ENCODE peak calls at places on chromosomes 13 and 19, in seven cellular contexts. S, H, G, Y, V, T and E are unnamed samples.

GRCh38 chr19:40178756-40179155 is 12.5 kb upstream of the MAP3K10 start:
- DNase-seq in Y (no peak), G (no peak), S (no peak), H (no peak), T (no peak), V (no peak), E (no peak)

GRCh38 chr19:47489072-47489914 is 5.3 kb upstream of the KPTN start:
- DNase-seq in G (no peak), S (no peak), T (no peak), Y (no peak), V (no peak), H (no peak), E (no peak)

GRCh38 chr19:46841458-46842083 is 9.1 kb downstream of the AP2S1 start:
- DNase-seq in H (no peak), G (no peak), S (no peak), Y (no peak), T (no peak), V (no peak), E (no peak)

GRCh38 chr19:12789904-12790619 is 1.2 kb upstream of the JUNB start:
- DNase-seq in T (peak; percentile 91), Y (peak; percentile 96), H (peak; percentile 96), G (peak; percentile 100), S (peak; percentile 94), V (peak; percentile 79), E (peak; percentile 90)

GRCh38 chr19:17947815-17948473 is 15.1 kb downstream of the CCDC124 start:
- DNase-seq in V (peak; percentile 95), S (peak; percentile 80), G (peak; percentile 97), H (peak; percentile 99), Y (peak; percentile 92), T (peak; percentile 98), E (peak; percentile 98)

GRCh38 chr19:39752390-39752789 is 14.6 kb upstream of the CLC start:
- DNase-seq in S (no peak), Y (peak; percentile 9), H (no peak), G (peak; percentile 34), V (no peak), T (no peak), E (no peak)

GRCh38 chr13:27374650-27375049 is 49.8 kb upstream of the GTF3A start:
- DNase-seq in S (peak; percentile 80), V (peak; percentile 67), Y (peak; percentile 47), T (peak; percentile 64), G (peak; percentile 73), H (peak; percentile 54), E (peak; percentile 92)

GRCh38 chr13:97515643-97516042 is 81.7 kb downstream of the RAP2A start:
- DNase-seq in V (no peak), G (no peak), T (no peak), Y (no peak), S (no peak), H (no peak), E (no peak)

GRCh38 chr13:96744665-96745331 is 249.5 kb downstream of the OXGR1 start:
- DNase-seq in G (no peak), T (no peak), Y (no peak), H (no peak), S (no peak), V (no peak), E (no peak)

GRCh38 chr19:3576696-3577443 is 4.1 kb downstream of the HMG20B start:
- DNase-seq in T (no peak), V (no peak), G (no peak), Y (no peak), S (no peak), H (peak; percentile 12), E (no peak)

GRCh38 chr13:66508153-66508909 is 721.8 kb downstream of the PCDH9 start:
- DNase-seq in V (no peak), T (no peak), S (peak; percentile 9), Y (no peak), H (no peak), G (no peak), E (no peak)

GRCh38 chr13:60969659-60970058 is 446.0 kb downstream of the PCDH20 start:
- DNase-seq in T (no peak), V (no peak), S (no peak), G (no peak), H (no peak), Y (no peak), E (no peak)

GRCh38 chr13:75726313-75726712 is 90.2 kb downstream of the LMO7 start:
- DNase-seq in Y (no peak), H (no peak), V (peak; percentile 23), T (no peak), G (no peak), S (no peak), E (no peak)

GRCh38 chr19:44604241-44604640 is 9.1 kb upstream of the IGSF23 start:
- DNase-seq in G (no peak), T (no peak), S (no peak), H (no peak), V (no peak), Y (no peak), E (no peak)

GRCh38 chr13:72983085-72983768 is 75.6 kb upstream of the KLF5 start:
- DNase-seq in H (no peak), G (no peak), V (no peak), S (no peak), Y (no peak), T (no peak), E (no peak)

GRCh38 chr13:113023217-113023597 is 54.2 kb downstream of the MCF2L start:
- DNase-seq in H (no peak), V (no peak), T (no peak), G (no peak), Y (no peak), S (no peak), E (no peak)

GRCh38 chr19:28426110-28426901 is 786.6 kb downstream of the UQCRFS1 start:
- DNase-seq in Y (no peak), S (no peak), H (no peak), V (no peak), T (no peak), G (no peak), E (no peak)

GRCh38 chr13:21133077-21133476 is 43.3 kb downstream of the SKA3 start:
- DNase-seq in T (no peak), S (no peak), G (no peak), H (no peak), V (no peak), Y (no peak), E (no peak)

GRCh38 chr13:94716016-94716415 is 3.7 kb upstream of the SOX21 start:
- DNase-seq in S (no peak), V (no peak), Y (no peak), H (no peak), T (no peak), G (no peak), E (peak; percentile 8)

GRCh38 chr19:6773323-6773931 is 919 bp downstream of the VAV1 start:
- DNase-seq in G (peak; percentile 86), Y (peak; percentile 65), S (no peak), T (no peak), H (no peak), V (no peak), E (no peak)

GRCh38 chr19:5547881-5548280 is 19.9 kb downstream of the TINCR start:
- DNase-seq in H (no peak), S (peak; percentile 3), Y (no peak), V (no peak), G (peak; percentile 19), T (peak; percentile 74), E (no peak)

GRCh38 chr13:46476174-46476573 is 76.8 kb upstream of the LRCH1 start:
- DNase-seq in T (no peak), V (no peak), G (no peak), S (no peak), Y (no peak), H (no peak), E (no peak)

GRCh38 chr19:11881151-11881800 is 6.3 kb upstream of the ZNF69 start:
- DNase-seq in S (no peak), T (peak; percentile 55), Y (peak; percentile 50), G (peak; percentile 48), H (peak; percentile 51), V (peak; percentile 10), E (peak; percentile 61)

GRCh38 chr19:45771331-45771933 is 2.4 kb upstream of the SIX5 start:
- DNase-seq in H (no peak), V (no peak), T (no peak), Y (no peak), S (no peak), G (no peak), E (no peak)

GRCh38 chr13:113646376-113646775 is 11.6 kb downstream of the ATP4B start:
- DNase-seq in H (no peak), Y (no peak), T (no peak), V (no peak), S (no peak), G (no peak), E (peak; percentile 54)

GRCh38 chr13:113179374-113180230 is 21.2 kb downstream of the PROZ start:
- DNase-seq in S (no peak), T (no peak), H (no peak), G (no peak), Y (no peak), V (no peak), E (no peak)